ENCODE peak calls at places on chromosomes 11 and 22, in six cellular contexts. V is body of pancreas, H is colonic mucosa, U is fibroblast of mammary gland, R is AG10803, F is B cell. L is an unnamed sample.
A peak's percentile ranks its signal among the peaks of the same experiment; 100 is the strongest.

GRCh38 chr11:74443071-74443864 is 24.1 kb downstream of the KCNE3 start:
- DNase-seq in R (no peak), H (peak; percentile 69), F (no peak), U (no peak), V (peak; percentile 78), L (peak; percentile 44)

GRCh38 chr22:37287550-37287951 is 5.2 kb downstream of the CYTH4 start:
- DNase-seq in H (no peak), U (no peak), V (no peak), F (no peak), R (no peak), L (no peak)

GRCh38 chr11:68021167-68021787 is 9.2 kb upstream of the NDUFS8 start:
- DNase-seq in V (peak; percentile 57), R (no peak), U (no peak), F (no peak), H (peak; percentile 62), L (peak; percentile 83)

GRCh38 chr11:117634756-117635593 is 162.0 kb downstream of the DSCAML1 start:
- DNase-seq in H (no peak), R (peak; percentile 0), U (peak; percentile 12), F (no peak), V (no peak), L (no peak)

GRCh38 chr11:66491315-66491935 is 11.2 kb downstream of the DPP3 start:
- DNase-seq in V (no peak), F (no peak), U (no peak), H (no peak), R (no peak), L (no peak)

GRCh38 chr11:102940714-102941588 is 14.6 kb downstream of the MMP13 start:
- DNase-seq in H (peak; percentile 63), V (peak; percentile 49), U (peak; percentile 75), F (peak; percentile 48), R (peak; percentile 67), L (peak; percentile 50)

GRCh38 chr11:78449866-78450265 is 32.2 kb upstream of the GAB2 start:
- DNase-seq in V (no peak), H (no peak), F (no peak), U (peak; percentile 15), R (peak; percentile 3), L (no peak)

GRCh38 chr11:1854132-1854948 is 1.5 kb downstream of the LSP1 start:
- DNase-seq in V (no peak), F (peak; percentile 66), H (no peak), R (no peak), U (no peak), L (no peak)

GRCh38 chr11:1842149-1843097 is 3.6 kb downstream of the TNNI2 start:
- DNase-seq in H (no peak), U (no peak), R (no peak), F (no peak), V (peak; percentile 98), L (peak; percentile 88)

GRCh38 chr11:95993438-95994339 is 69.8 kb upstream of the MTMR2 start:
- DNase-seq in U (no peak), F (no peak), R (no peak), V (no peak), H (no peak), L (no peak)

GRCh38 chr11:129862123-129862522 is 33.3 kb downstream of the NFRKB start:
- DNase-seq in F (no peak), U (no peak), V (no peak), H (no peak), R (no peak), L (peak; percentile 6)

GRCh38 chr22:44371741-44372525 is 59.2 kb upstream of the SHISAL1 start:
- DNase-seq in R (no peak), V (no peak), H (no peak), F (no peak), U (no peak), L (no peak)

GRCh38 chr11:28343304-28344233 is 235.4 kb downstream of the METTL15 start:
- DNase-seq in V (no peak), H (no peak), R (peak; percentile 81), F (no peak), U (peak; percentile 86), L (peak; percentile 19)

GRCh38 chr22:26737262-26737661 is 79.9 kb downstream of the MIAT start:
- DNase-seq in R (peak; percentile 79), F (no peak), H (no peak), V (no peak), U (no peak), L (no peak)

GRCh38 chr22:35842954-35843353 is 125.3 kb downstream of the APOL5 start:
- DNase-seq in U (peak; percentile 49), R (peak; percentile 53), F (no peak), V (peak; percentile 38), H (peak; percentile 42), L (peak; percentile 66)

GRCh38 chr11:110711776-110712642 is at the start of gene ARHGAP20:
- DNase-seq in H (peak; percentile 69), U (peak; percentile 49), V (peak; percentile 35), F (peak; percentile 58), R (peak; percentile 33), L (no peak)

GRCh38 chr22:35227248-35227647 is 30.0 kb upstream of the HMGXB4 start:
- DNase-seq in F (no peak), R (no peak), V (no peak), U (no peak), H (no peak), L (no peak)

GRCh38 chr11:35163209-35163608 is 24.2 kb downstream of the CD44 start:
- DNase-seq in R (no peak), U (no peak), V (no peak), H (no peak), F (peak; percentile 38), L (peak; percentile 43)

GRCh38 chr11:8285796-8286195 is 22.1 kb upstream of the LMO1 start:
- DNase-seq in F (peak; percentile 33), H (peak; percentile 6), R (no peak), U (no peak), V (no peak), L (no peak)

GRCh38 chr11:130435671-130436070 is 7.3 kb upstream of the ADAMTS8 start:
- DNase-seq in U (peak; percentile 55), V (no peak), R (no peak), H (no peak), F (no peak), L (no peak)

GRCh38 chr22:38110008-38110862 is at the start of gene BAIAP2L2:
- DNase-seq in F (no peak), H (peak; percentile 88), U (no peak), R (no peak), V (no peak), L (peak; percentile 82)

GRCh38 chr22:19138217-19139000 is 6.0 kb downstream of the ESS2 start:
- DNase-seq in V (no peak), H (no peak), F (no peak), R (no peak), U (no peak), L (no peak)

DNA sequence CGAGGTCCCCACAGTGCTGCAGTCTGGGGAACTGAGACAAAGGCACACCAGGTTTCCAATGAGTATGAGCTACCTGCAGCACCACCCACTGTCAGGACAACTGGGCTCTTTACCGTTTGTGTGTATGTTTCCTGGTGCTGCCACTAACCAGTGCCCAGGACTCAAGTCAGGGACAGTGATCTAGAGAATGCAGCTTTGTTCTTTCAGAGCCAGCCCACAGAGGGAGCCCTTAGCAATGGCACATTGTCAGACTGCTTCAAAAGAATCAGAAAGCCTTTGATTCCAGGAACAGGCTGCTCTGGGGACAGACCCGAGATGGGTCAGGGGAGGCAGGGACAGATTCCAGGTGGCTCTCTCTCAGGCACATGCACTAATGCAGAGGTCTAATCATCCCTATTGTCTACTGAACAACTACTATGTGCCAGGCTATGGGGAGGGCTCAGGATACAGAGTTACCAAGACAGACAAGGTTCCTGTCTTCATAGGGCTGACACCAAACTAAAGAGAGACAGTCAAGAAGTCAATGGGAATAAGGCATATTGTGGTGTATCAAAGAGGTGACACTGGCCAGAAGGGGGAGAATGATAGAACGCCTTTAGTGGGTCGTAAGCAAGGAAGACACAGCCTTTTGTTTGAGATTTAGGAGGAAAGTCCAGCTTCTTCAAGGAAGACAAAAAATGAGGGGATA is 103.7 kb downstream of the VPREB1 start:
- DNase-seq in U (no peak), R (no peak), F (no peak), V (no peak), H (no peak), L (peak; percentile 49)
- TF ChIP-seq CTCF in U (no peak), R (peak; percentile 10), F (peak; percentile 13), V (no peak), H (no peak), L (no peak)

DNA sequence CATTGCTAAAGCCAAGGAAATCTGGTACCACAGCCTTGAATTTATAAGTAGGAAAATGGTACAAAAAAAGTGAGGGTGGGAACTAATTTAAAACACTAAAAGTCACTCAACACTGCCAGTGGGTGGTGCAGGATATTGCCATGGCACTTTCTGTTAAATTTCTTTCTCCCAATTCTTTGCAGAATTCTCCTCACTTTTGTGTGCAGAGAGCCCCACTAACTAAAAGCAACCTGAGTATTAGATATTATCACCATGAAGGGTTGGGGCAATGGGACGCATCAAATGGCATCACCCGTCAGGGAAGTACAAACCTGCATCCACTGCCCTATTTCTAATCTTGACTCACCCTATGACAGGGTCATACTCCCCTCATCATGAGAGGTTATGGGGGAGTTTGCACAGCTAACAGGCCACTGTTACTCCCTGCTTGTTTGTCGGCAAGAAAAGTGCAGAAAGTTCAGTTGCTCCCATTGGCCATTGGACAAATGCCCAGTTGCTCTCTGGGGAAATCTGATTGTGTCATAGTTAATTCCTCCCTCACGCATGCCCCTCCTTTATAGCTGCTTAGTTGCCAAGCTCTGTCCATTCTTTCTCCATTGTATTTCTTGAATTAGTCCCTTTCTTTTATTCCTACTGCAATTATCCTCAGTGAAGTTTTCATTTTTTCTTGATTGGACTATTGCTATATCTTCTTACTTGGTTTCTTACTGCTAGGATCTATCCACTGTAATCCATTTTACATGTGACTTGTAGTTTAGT is 93.8 kb upstream of the BLID start:
- DNase-seq in V (peak; percentile 44), R (peak; percentile 86), H (peak; percentile 57), U (peak; percentile 95), F (no peak), L (no peak)
- TF ChIP-seq CTCF in V (no peak), R (no peak), H (no peak), U (no peak), F (no peak), L (no peak)

DNA sequence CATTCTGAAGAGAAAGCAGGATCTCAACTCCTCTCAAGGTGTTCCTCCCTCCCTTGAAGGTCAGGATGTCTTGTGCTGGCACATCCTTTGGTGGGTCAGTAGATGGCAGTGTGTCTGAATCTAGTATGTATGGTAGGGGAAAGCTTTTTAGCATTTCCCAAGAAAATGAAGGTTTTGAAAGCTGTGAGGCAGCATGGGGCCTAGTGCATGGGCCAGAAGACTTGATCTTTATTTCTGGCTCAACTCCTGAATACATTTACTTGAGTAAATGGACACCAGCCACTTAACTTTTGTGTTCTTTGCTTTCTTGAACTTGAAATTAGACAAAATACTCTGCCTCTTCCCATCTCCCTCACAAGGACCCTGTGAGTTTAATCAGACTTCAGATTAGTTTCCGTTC is 289.0 kb downstream of the CASP12 start:
- DNase-seq in F (peak; percentile 47), R (peak; percentile 65), V (peak; percentile 16), U (peak; percentile 76), H (peak; percentile 21), L (peak; percentile 25)
- TF ChIP-seq CTCF in F (peak; percentile 79), R (peak; percentile 89), V (no peak), U (peak; percentile 88), H (peak; percentile 68), L (peak; percentile 44)

DNA sequence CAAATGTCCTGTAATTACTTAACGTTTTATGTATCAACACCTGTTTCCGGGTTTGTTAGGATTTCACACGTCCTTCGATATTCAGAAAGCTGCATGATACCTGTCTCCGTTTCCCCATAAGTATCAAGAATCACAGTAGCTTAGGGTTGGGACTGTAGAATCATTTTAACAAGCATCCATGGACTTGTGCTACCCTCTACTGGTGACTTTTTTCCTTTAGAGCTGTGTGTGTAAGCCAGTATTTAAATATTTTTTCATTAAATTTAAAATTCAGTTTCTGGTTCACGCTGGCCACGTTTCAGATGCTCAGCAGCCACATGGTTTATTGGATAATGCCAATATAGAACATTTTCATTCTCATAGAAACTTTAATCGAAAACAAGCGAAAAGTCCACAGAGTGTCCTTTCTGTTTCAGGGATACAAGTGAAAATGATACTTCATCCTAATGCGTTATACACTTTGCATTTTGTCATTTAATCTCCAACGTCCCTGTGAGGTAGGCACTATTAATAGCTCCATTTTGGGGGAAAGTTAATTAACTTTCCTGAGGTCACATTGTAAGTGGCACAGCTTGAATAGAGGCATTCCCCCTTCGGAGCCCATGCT is 61.5 kb upstream of the SLC25A18 start:
- DNase-seq in F (peak; percentile 61), H (peak; percentile 29), R (peak; percentile 65), U (peak; percentile 75), V (peak; percentile 17), L (peak; percentile 56)
- TF ChIP-seq CTCF in F (peak; percentile 91), H (peak; percentile 43), R (peak; percentile 75), U (peak; percentile 62), V (peak; percentile 49), L (no peak)

L was measured in Calu3.